ENCODE peak calls at places on chromosomes 3 and 15, in ten cellular contexts. X is transverse colon, G is ovary, V is Peyer's patch, C is HCT116, O is heart left ventricle, K is lower leg skin, Y is GM12878, U is sigmoid colon, P is tibial nerve. A is an unnamed sample.
A peak's percentile ranks its signal among the peaks of the same experiment; 100 is the strongest.

GRCh38 chr3:190644766-190645165 is 130.9 kb downstream of the IL1RAP start:
- DNase-seq in K (no peak), V (no peak), X (no peak), U (no peak), C (no peak), P (no peak), Y (no peak), O (no peak), G (no peak), A (no peak)

GRCh38 chr15:74311734-74312444 is 55.6 kb downstream of the CYP11A1 start:
- DNase-seq in Y (no peak), O (no peak), X (no peak), C (peak; percentile 35), V (no peak), U (no peak), G (no peak), K (no peak), P (no peak), A (no peak)

GRCh38 chr15:70023769-70024491 is 73.8 kb downstream of the TLE3 start:
- DNase-seq in U (peak; percentile 91), O (peak; percentile 59), Y (no peak), C (no peak), G (peak; percentile 27), V (no peak), X (peak; percentile 25), K (peak; percentile 62), P (peak; percentile 46), A (peak; percentile 68)

GRCh38 chr3:190432216-190432615 is 17.5 kb downstream of the TMEM207 start:
- DNase-seq in V (no peak), X (no peak), G (no peak), Y (no peak), P (no peak), U (no peak), K (no peak), C (no peak), O (no peak), A (no peak)

GRCh38 chr15:94370197-94370987 is 139.0 kb downstream of the MCTP2 start:
- DNase-seq in Y (no peak), U (no peak), C (no peak), V (no peak), O (no peak), G (no peak), P (no peak), X (no peak), K (no peak), A (no peak)

GRCh38 chr3:53590606-53591005 is 96.2 kb downstream of the CACNA1D start:
- DNase-seq in C (no peak), Y (no peak), G (no peak), P (no peak), K (no peak), U (no peak), X (no peak), V (no peak), O (no peak), A (no peak)

GRCh38 chr3:191236635-191237034 is 37.6 kb downstream of the OSTN start:
- DNase-seq in X (no peak), O (no peak), U (no peak), Y (no peak), C (no peak), P (no peak), K (no peak), V (no peak), G (no peak), A (no peak)

GRCh38 chr3:58237940-58238681 is 519 bp downstream of the ABHD6 start:
- DNase-seq in C (no peak), V (peak; percentile 72), P (peak; percentile 21), U (peak; percentile 88), X (peak; percentile 72), Y (no peak), G (peak; percentile 69), K (peak; percentile 47), O (peak; percentile 75), A (peak; percentile 62)

GRCh38 chr15:23564798-23565394 is 578 bp upstream of the MKRN3 start:
- DNase-seq in X (no peak), U (no peak), O (no peak), C (no peak), V (no peak), K (no peak), P (no peak), G (no peak), Y (no peak), A (no peak)

GRCh38 chr15:23567921-23568320 is 2.4 kb downstream of the MKRN3 start:
- DNase-seq in U (no peak), X (no peak), Y (no peak), G (no peak), V (no peak), C (no peak), P (no peak), O (no peak), K (no peak), A (no peak)

GRCh38 chr15:23561914-23562313 is 3.6 kb upstream of the MKRN3 start:
- DNase-seq in C (no peak), X (no peak), P (no peak), O (no peak), U (no peak), G (no peak), Y (no peak), K (no peak), V (no peak), A (no peak)

GRCh38 chr15:23566070-23567050 is 886 bp downstream of the MKRN3 start:
- DNase-seq in C (peak; percentile 29), Y (no peak), G (no peak), X (no peak), P (no peak), O (no peak), U (no peak), V (no peak), K (no peak), A (no peak)

DNA sequence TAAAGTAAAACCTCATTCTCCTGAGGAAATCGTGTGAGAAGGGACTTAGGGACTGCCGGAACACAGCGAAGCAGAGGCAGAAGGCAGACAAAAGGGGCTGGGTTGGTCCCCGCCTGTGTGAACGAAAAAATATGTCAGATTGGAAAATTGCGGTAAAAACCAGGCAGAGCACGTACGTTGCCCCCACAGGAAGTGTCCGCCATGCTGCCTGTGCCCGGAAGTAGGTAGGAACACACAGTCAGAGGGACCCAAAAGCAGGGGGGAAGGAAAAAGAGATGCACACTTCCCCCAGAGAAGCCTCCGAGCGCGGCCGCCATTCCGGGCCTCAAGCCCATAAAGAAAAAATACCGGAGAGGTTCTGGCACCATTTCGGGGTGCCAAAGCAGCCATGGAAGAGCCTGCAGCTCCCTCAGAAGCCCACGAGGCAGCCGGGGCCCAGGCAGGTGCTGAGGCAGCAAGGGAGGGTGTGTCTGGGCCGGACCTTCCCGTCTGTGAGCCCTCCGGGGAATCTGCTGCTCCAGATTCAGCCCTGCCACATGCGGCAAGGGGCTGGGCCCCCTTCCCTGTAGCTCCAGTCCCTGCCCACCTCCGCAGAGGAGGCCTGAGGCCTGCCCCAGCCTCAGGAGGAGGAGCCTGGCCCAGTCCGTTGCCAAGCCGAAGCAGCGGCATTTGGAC is at the start of gene MKRN3:
- DNase-seq in P (no peak), Y (no peak), X (peak; percentile 18), V (no peak), G (no peak), U (no peak), C (peak; percentile 87), K (no peak), O (no peak), A (no peak)
- TF ChIP-seq POLR2A in P (no peak), Y (no peak), X (no peak), V (no peak), G (no peak), U (no peak), C (peak; percentile 77), K (no peak), O (no peak), A (no peak)

GRCh38 chr15:39443659-39444219 is 137.1 kb upstream of the THBS1 start:
- DNase-seq in Y (no peak), G (no peak), X (no peak), U (no peak), V (no peak), P (no peak), C (no peak), O (no peak), K (no peak), A (no peak)

GRCh38 chr15:39442898-39443297 is 138.0 kb upstream of the THBS1 start:
- DNase-seq in X (no peak), P (no peak), C (no peak), K (no peak), U (no peak), O (no peak), V (no peak), G (no peak), Y (no peak), A (no peak)

GRCh38 chr15:39447431-39447830 is 133.4 kb upstream of the THBS1 start:
- DNase-seq in V (no peak), Y (no peak), K (no peak), P (no peak), C (no peak), X (no peak), O (no peak), U (no peak), G (no peak), A (no peak)

GRCh38 chr15:39447881-39448280 is 133.0 kb upstream of the THBS1 start:
- DNase-seq in C (no peak), V (no peak), G (no peak), X (no peak), P (no peak), O (no peak), K (no peak), Y (no peak), U (no peak), A (no peak)

GRCh38 chr15:39444729-39445470 is 136.0 kb upstream of the THBS1 start:
- DNase-seq in G (no peak), X (no peak), K (no peak), V (no peak), C (no peak), Y (no peak), P (no peak), U (peak; percentile 75), O (peak; percentile 35), A (no peak)
- TF ChIP-seq POLR2A in G (no peak), X (no peak), K (no peak), V (no peak), C (no peak), Y (no peak), P (no peak), U (no peak), O (no peak), A (no peak)

DNA sequence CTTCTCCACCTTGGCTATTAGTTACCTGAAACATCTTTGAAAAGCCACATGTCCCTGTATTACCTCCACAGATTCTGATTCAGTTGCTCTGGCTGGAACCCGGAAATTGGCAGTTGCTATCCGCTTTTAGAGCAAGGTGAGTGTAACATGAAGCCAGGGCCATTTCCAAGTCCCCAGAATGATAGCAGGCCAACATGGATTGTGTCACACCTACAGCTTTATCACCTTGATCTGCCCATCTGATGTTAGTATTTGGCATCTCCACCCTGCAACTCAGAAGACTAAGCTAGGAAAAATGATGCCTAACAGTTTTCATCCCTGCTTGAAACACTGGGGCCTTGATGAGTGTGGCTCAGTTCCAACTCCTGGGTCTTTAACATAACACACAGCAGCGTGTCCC is 21.4 kb upstream of the NUDT16 start:
- DNase-seq in O (no peak), X (no peak), Y (no peak), C (no peak), K (no peak), G (no peak), V (no peak), U (no peak), P (no peak), A (no peak)
- TF ChIP-seq POLR2A in O (no peak), X (no peak), Y (no peak), C (no peak), K (no peak), G (no peak), V (no peak), U (no peak), P (no peak), A (no peak)

DNA sequence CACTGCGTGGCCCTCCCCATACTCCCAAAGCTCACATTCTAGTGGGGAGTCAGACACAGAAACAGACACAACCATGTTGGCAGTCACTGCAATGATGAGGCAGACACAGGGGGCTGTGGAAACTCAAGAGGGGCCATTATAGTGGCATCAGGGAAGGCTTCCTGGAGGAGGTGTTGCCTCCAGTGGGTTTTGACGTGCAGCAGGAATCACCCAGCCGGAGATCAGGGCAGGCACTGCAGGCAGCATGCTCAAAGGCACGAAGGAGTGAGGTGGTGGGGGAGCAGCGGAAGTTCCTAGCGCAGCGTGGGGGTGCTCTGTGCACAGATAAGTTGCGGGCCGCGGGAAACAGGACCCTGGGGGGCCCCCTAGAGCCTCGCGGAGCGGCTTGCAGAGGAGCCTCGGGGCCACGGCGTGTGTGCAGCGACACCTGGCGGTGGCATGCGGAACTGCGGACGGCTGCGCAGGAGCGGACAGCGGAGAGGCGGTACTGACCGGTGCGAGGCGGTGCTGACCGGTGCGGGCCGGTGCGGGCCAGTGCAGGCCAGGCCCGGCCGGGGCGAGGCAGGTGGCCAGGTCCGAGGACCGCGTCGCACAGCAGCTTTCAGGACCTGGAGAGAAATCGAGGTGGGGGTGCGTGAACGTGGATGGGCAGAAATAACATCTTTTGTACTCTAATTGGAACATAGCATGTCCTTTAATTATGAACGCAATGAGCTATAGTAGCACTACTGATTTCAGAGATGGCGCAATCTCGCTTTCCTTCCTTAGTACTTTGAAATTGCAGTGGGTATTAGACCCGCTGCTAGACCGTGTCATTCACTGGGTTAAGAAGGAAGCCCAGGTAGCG is 101.5 kb downstream of the FBLN2 start:
- DNase-seq in K (peak; percentile 53), G (peak; percentile 67), U (peak; percentile 76), Y (no peak), V (peak; percentile 46), P (peak; percentile 62), O (peak; percentile 68), C (peak; percentile 59), X (peak; percentile 73), A (peak; percentile 80)
- TF ChIP-seq POLR2A in K (no peak), G (no peak), U (no peak), Y (no peak), V (no peak), P (no peak), O (no peak), C (no peak), X (no peak), A (no peak)

A was measured in stomach.